ENCODE peak calls at places on chromosomes 4 and X, in five cellular contexts. One of them, this sample, is unnamed.
A peak's percentile ranks its signal among the peaks of the same experiment; 100 is the strongest.

GRCh38 chr4:102493794-102494193 is 7.4 kb upstream of the NFKB1 start:
- DNase-seq in natural killer cell: no peak
- DNase-seq in stimulated activated CD4-positive, alpha-beta T cell treated with anti-CD3 and anti-CD28 coated beads, TNF-alpha, amount 100 ng/mL, for 48 hours: no peak
- DNase-seq in activated naive CD4-positive, alpha-beta T cell: no peak
- DNase-seq in K562: no peak
- DNase-seq in this sample: no peak

GRCh38 chrX:110320588-110320987 is 2.7 kb upstream of the AMMECR1 start:
- DNase-seq in natural killer cell: no peak
- DNase-seq in stimulated activated CD4-positive, alpha-beta T cell treated with anti-CD3 and anti-CD28 coated beads, TNF-alpha, amount 100 ng/mL, for 48 hours: no peak
- DNase-seq in activated naive CD4-positive, alpha-beta T cell: no peak
- DNase-seq in K562: no peak
- DNase-seq in this sample: no peak

GRCh38 chrX:15674514-15674898 is 9.9 kb upstream of the CLTRN start:
- DNase-seq in natural killer cell: peak; percentile 77
- DNase-seq in stimulated activated CD4-positive, alpha-beta T cell treated with anti-CD3 and anti-CD28 coated beads, TNF-alpha, amount 100 ng/mL, for 48 hours: peak; percentile 73
- DNase-seq in activated naive CD4-positive, alpha-beta T cell: no peak
- DNase-seq in K562: peak; percentile 90
- DNase-seq in this sample: peak; percentile 81

GRCh38 chr4:142155347-142155746 is 519.0 kb downstream of the IL15 start:
- DNase-seq in natural killer cell: no peak
- DNase-seq in stimulated activated CD4-positive, alpha-beta T cell treated with anti-CD3 and anti-CD28 coated beads, TNF-alpha, amount 100 ng/mL, for 48 hours: no peak
- DNase-seq in activated naive CD4-positive, alpha-beta T cell: no peak
- DNase-seq in K562: no peak
- DNase-seq in this sample: no peak

GRCh38 chr4:24024157-24024556 is 134.3 kb upstream of the PPARGC1A start:
- DNase-seq in natural killer cell: no peak
- DNase-seq in stimulated activated CD4-positive, alpha-beta T cell treated with anti-CD3 and anti-CD28 coated beads, TNF-alpha, amount 100 ng/mL, for 48 hours: no peak
- DNase-seq in activated naive CD4-positive, alpha-beta T cell: no peak
- DNase-seq in K562: no peak
- DNase-seq in this sample: no peak

GRCh38 chr4:98659106-98659592 is 738 bp upstream of the TSPAN5 start:
- DNase-seq in natural killer cell: no peak
- DNase-seq in stimulated activated CD4-positive, alpha-beta T cell treated with anti-CD3 and anti-CD28 coated beads, TNF-alpha, amount 100 ng/mL, for 48 hours: no peak
- DNase-seq in activated naive CD4-positive, alpha-beta T cell: no peak
- DNase-seq in K562: no peak
- DNase-seq in this sample: no peak

GRCh38 chr4:153555730-153556440 is 89.7 kb downstream of the TMEM131L start:
- DNase-seq in natural killer cell: no peak
- DNase-seq in stimulated activated CD4-positive, alpha-beta T cell treated with anti-CD3 and anti-CD28 coated beads, TNF-alpha, amount 100 ng/mL, for 48 hours: no peak
- DNase-seq in activated naive CD4-positive, alpha-beta T cell: no peak
- DNase-seq in K562: no peak
- DNase-seq in this sample: no peak

GRCh38 chr4:648579-649292 is 23.4 kb downstream of the PDE6B start:
- DNase-seq in natural killer cell: no peak
- DNase-seq in stimulated activated CD4-positive, alpha-beta T cell treated with anti-CD3 and anti-CD28 coated beads, TNF-alpha, amount 100 ng/mL, for 48 hours: no peak
- DNase-seq in activated naive CD4-positive, alpha-beta T cell: no peak
- DNase-seq in K562: no peak
- DNase-seq in this sample: no peak

GRCh38 chrX:123481908-123482873 is 250.7 kb downstream of the THOC2 start:
- DNase-seq in natural killer cell: no peak
- DNase-seq in stimulated activated CD4-positive, alpha-beta T cell treated with anti-CD3 and anti-CD28 coated beads, TNF-alpha, amount 100 ng/mL, for 48 hours: no peak
- DNase-seq in activated naive CD4-positive, alpha-beta T cell: no peak
- DNase-seq in K562: no peak
- DNase-seq in this sample: no peak

GRCh38 chr4:81032174-81032551 is 1.7 kb downstream of the BMP3 start:
- DNase-seq in natural killer cell: no peak
- DNase-seq in stimulated activated CD4-positive, alpha-beta T cell treated with anti-CD3 and anti-CD28 coated beads, TNF-alpha, amount 100 ng/mL, for 48 hours: no peak
- DNase-seq in activated naive CD4-positive, alpha-beta T cell: no peak
- DNase-seq in K562: no peak
- DNase-seq in this sample: no peak

GRCh38 chr4:2694691-2695090 is 61.4 kb downstream of the TNIP2 start:
- DNase-seq in natural killer cell: no peak
- DNase-seq in stimulated activated CD4-positive, alpha-beta T cell treated with anti-CD3 and anti-CD28 coated beads, TNF-alpha, amount 100 ng/mL, for 48 hours: no peak
- DNase-seq in activated naive CD4-positive, alpha-beta T cell: no peak
- DNase-seq in K562: no peak
- DNase-seq in this sample: no peak

GRCh38 chr4:176340871-176341685 is 21.3 kb downstream of the SPCS3 start:
- DNase-seq in natural killer cell: no peak
- DNase-seq in stimulated activated CD4-positive, alpha-beta T cell treated with anti-CD3 and anti-CD28 coated beads, TNF-alpha, amount 100 ng/mL, for 48 hours: no peak
- DNase-seq in activated naive CD4-positive, alpha-beta T cell: no peak
- DNase-seq in K562: peak; percentile 28
- DNase-seq in this sample: peak; percentile 28

GRCh38 chr4:2830632-2831610 is 12.7 kb upstream of the ADD1 start:
- DNase-seq in natural killer cell: no peak
- DNase-seq in stimulated activated CD4-positive, alpha-beta T cell treated with anti-CD3 and anti-CD28 coated beads, TNF-alpha, amount 100 ng/mL, for 48 hours: no peak
- DNase-seq in activated naive CD4-positive, alpha-beta T cell: no peak
- DNase-seq in K562: no peak
- DNase-seq in this sample: no peak

GRCh38 chrX:25034889-25035288 is 19.1 kb upstream of the ARX start:
- DNase-seq in natural killer cell: no peak
- DNase-seq in stimulated activated CD4-positive, alpha-beta T cell treated with anti-CD3 and anti-CD28 coated beads, TNF-alpha, amount 100 ng/mL, for 48 hours: no peak
- DNase-seq in activated naive CD4-positive, alpha-beta T cell: no peak
- DNase-seq in K562: no peak
- DNase-seq in this sample: no peak

GRCh38 chr4:28369504-28369903 is 1508.9 kb downstream of the STIM2 start:
- DNase-seq in natural killer cell: no peak
- DNase-seq in stimulated activated CD4-positive, alpha-beta T cell treated with anti-CD3 and anti-CD28 coated beads, TNF-alpha, amount 100 ng/mL, for 48 hours: no peak
- DNase-seq in activated naive CD4-positive, alpha-beta T cell: no peak
- DNase-seq in K562: no peak
- DNase-seq in this sample: no peak

GRCh38 chr4:173138636-173139035 is 30.0 kb upstream of the GALNT7 start:
- DNase-seq in natural killer cell: no peak
- DNase-seq in stimulated activated CD4-positive, alpha-beta T cell treated with anti-CD3 and anti-CD28 coated beads, TNF-alpha, amount 100 ng/mL, for 48 hours: no peak
- DNase-seq in activated naive CD4-positive, alpha-beta T cell: no peak
- DNase-seq in K562: no peak
- DNase-seq in this sample: no peak

GRCh38 chr4:4502694-4503311 is 39.0 kb downstream of the STX18 start:
- DNase-seq in natural killer cell: no peak
- DNase-seq in stimulated activated CD4-positive, alpha-beta T cell treated with anti-CD3 and anti-CD28 coated beads, TNF-alpha, amount 100 ng/mL, for 48 hours: no peak
- DNase-seq in activated naive CD4-positive, alpha-beta T cell: no peak
- DNase-seq in K562: no peak
- DNase-seq in this sample: no peak

GRCh38 chr4:18194278-18194677 is 172.7 kb upstream of the LCORL start:
- DNase-seq in natural killer cell: no peak
- DNase-seq in stimulated activated CD4-positive, alpha-beta T cell treated with anti-CD3 and anti-CD28 coated beads, TNF-alpha, amount 100 ng/mL, for 48 hours: no peak
- DNase-seq in activated naive CD4-positive, alpha-beta T cell: no peak
- DNase-seq in K562: no peak
- DNase-seq in this sample: no peak

GRCh38 chrX:10101269-10101668 is 55.5 kb upstream of the CLCN4 start:
- DNase-seq in natural killer cell: no peak
- DNase-seq in stimulated activated CD4-positive, alpha-beta T cell treated with anti-CD3 and anti-CD28 coated beads, TNF-alpha, amount 100 ng/mL, for 48 hours: no peak
- DNase-seq in activated naive CD4-positive, alpha-beta T cell: no peak
- DNase-seq in K562: no peak
- DNase-seq in this sample: no peak

GRCh38 chr4:44121210-44121609 is 327.4 kb downstream of the KCTD8 start:
- DNase-seq in natural killer cell: no peak
- DNase-seq in stimulated activated CD4-positive, alpha-beta T cell treated with anti-CD3 and anti-CD28 coated beads, TNF-alpha, amount 100 ng/mL, for 48 hours: no peak
- DNase-seq in activated naive CD4-positive, alpha-beta T cell: no peak
- DNase-seq in K562: no peak
- DNase-seq in this sample: no peak

GRCh38 chr4:186666750-186667149 is 56.9 kb downstream of the FAT1 start:
- DNase-seq in natural killer cell: no peak
- DNase-seq in stimulated activated CD4-positive, alpha-beta T cell treated with anti-CD3 and anti-CD28 coated beads, TNF-alpha, amount 100 ng/mL, for 48 hours: no peak
- DNase-seq in activated naive CD4-positive, alpha-beta T cell: no peak
- DNase-seq in K562: no peak
- DNase-seq in this sample: no peak

GRCh38 chr4:39304651-39305050 is 61.5 kb downstream of the RFC1 start:
- DNase-seq in natural killer cell: no peak
- DNase-seq in stimulated activated CD4-positive, alpha-beta T cell treated with anti-CD3 and anti-CD28 coated beads, TNF-alpha, amount 100 ng/mL, for 48 hours: no peak
- DNase-seq in activated naive CD4-positive, alpha-beta T cell: no peak
- DNase-seq in K562: peak; percentile 26
- DNase-seq in this sample: no peak

GRCh38 chr4:21901831-21902230 is 46.7 kb downstream of the KCNIP4 start:
- DNase-seq in natural killer cell: no peak
- DNase-seq in stimulated activated CD4-positive, alpha-beta T cell treated with anti-CD3 and anti-CD28 coated beads, TNF-alpha, amount 100 ng/mL, for 48 hours: no peak
- DNase-seq in activated naive CD4-positive, alpha-beta T cell: no peak
- DNase-seq in K562: no peak
- DNase-seq in this sample: no peak

GRCh38 chr4:145301386-145302080 is 121.1 kb upstream of the OTUD4 start:
- DNase-seq in natural killer cell: no peak
- DNase-seq in stimulated activated CD4-positive, alpha-beta T cell treated with anti-CD3 and anti-CD28 coated beads, TNF-alpha, amount 100 ng/mL, for 48 hours: no peak
- DNase-seq in activated naive CD4-positive, alpha-beta T cell: no peak
- DNase-seq in K562: no peak
- DNase-seq in this sample: no peak

This sample was measured in germinal center.